ENCODE peak calls at places on chromosome 9, in nine cellular contexts. I, K, Z, W, N, A, M, E and B are unnamed samples.

GRCh38 chr9:126401107-126401506 is 74.5 kb downstream of the MVB12B start:
- DNase-seq in Z (no peak), I (no peak), W (no peak), K (no peak), N (peak; percentile 42), E (no peak), M (no peak), A (no peak), B (no peak)

GRCh38 chr9:15403155-15403554 is 19.5 kb upstream of the SNAPC3 start:
- DNase-seq in K (no peak), A (no peak), M (no peak), Z (no peak), E (no peak), N (peak; percentile 13), I (peak; percentile 9), W (no peak), B (no peak)

GRCh38 chr9:131697097-131697496 is 42.8 kb downstream of the RAPGEF1 start:
- DNase-seq in E (no peak), K (no peak), Z (no peak), W (no peak), A (peak; percentile 25), N (no peak), I (no peak), M (no peak), B (no peak)

GRCh38 chr9:106800691-106801090 is 62.3 kb upstream of the ZNF462 start:
- DNase-seq in A (no peak), K (no peak), E (no peak), M (no peak), Z (no peak), W (no peak), N (no peak), I (no peak), B (no peak)

GRCh38 chr9:135715056-135715595 is 13.1 kb downstream of the KCNT1 start:
- DNase-seq in E (no peak), K (no peak), I (no peak), M (no peak), W (no peak), A (no peak), N (no peak), Z (no peak), B (no peak)

GRCh38 chr9:108850293-108850897 is 5.4 kb downstream of the ACTL7B start:
- DNase-seq in N (no peak), K (no peak), E (no peak), W (no peak), I (no peak), Z (no peak), A (no peak), M (no peak), B (no peak)

GRCh38 chr9:110189001-110189400 is 19.0 kb downstream of the C9orf152 start:
- DNase-seq in I (no peak), W (peak; percentile 26), M (no peak), K (no peak), N (no peak), E (no peak), Z (no peak), A (peak; percentile 26), B (no peak)

GRCh38 chr9:129759329-129759728 is 6.5 kb upstream of the PTGES start:
- DNase-seq in K (no peak), W (no peak), E (no peak), M (no peak), A (no peak), N (no peak), I (no peak), Z (no peak), B (no peak)

GRCh38 chr9:131234799-131235479 is 41.4 kb downstream of the FAM78A start:
- DNase-seq in N (no peak), W (no peak), K (no peak), Z (no peak), E (no peak), I (no peak), A (no peak), M (no peak), B (no peak)

GRCh38 chr9:124180557-124180956 is 77.2 kb upstream of the NEK6 start:
- DNase-seq in M (no peak), N (no peak), E (peak; percentile 6), K (no peak), Z (no peak), I (peak; percentile 78), A (no peak), W (no peak), B (no peak)

GRCh38 chr9:4548796-4549725 is 58.8 kb downstream of the SLC1A1 start:
- DNase-seq in N (no peak), I (no peak), W (no peak), A (no peak), Z (peak; percentile 31), K (no peak), E (no peak), M (no peak), B (no peak)

GRCh38 chr9:124122813-124123462 is 111.4 kb downstream of the LHX2 start:
- DNase-seq in Z (no peak), W (no peak), E (peak; percentile 51), N (no peak), A (no peak), M (no peak), I (no peak), K (no peak), B (no peak)

GRCh38 chr9:74653437-74654080 is 156.4 kb downstream of the RORB start:
- DNase-seq in K (no peak), N (no peak), E (no peak), Z (no peak), A (no peak), I (no peak), W (no peak), M (no peak), B (no peak)

GRCh38 chr9:129796029-129796910 is 6.7 kb upstream of the TOR1B start:
- DNase-seq in N (no peak), K (no peak), W (no peak), M (no peak), A (no peak), I (no peak), Z (no peak), E (no peak), B (no peak)

GRCh38 chr9:124329996-124330714 is 72.4 kb downstream of the NEK6 start:
- DNase-seq in N (no peak), W (no peak), E (no peak), Z (no peak), M (no peak), I (no peak), K (no peak), A (no peak), B (no peak)

GRCh38 chr9:89892920-89893319 is 288.1 kb downstream of the GADD45G start:
- DNase-seq in M (no peak), K (no peak), W (no peak), I (no peak), N (no peak), E (no peak), Z (no peak), A (no peak), B (no peak)

GRCh38 chr9:115442054-115442453 is 324.1 kb upstream of the TNC start:
- DNase-seq in K (no peak), N (no peak), Z (no peak), E (no peak), I (no peak), A (no peak), M (no peak), W (no peak), B (no peak)

GRCh38 chr9:73577867-73578266 is 426.2 kb downstream of the ANXA1 start:
- DNase-seq in W (no peak), E (no peak), M (no peak), K (no peak), Z (no peak), A (no peak), N (no peak), I (no peak), B (no peak)

GRCh38 chr9:115883467-115884329 is 269.9 kb upstream of the PAPPA start:
- DNase-seq in K (no peak), Z (peak; percentile 37), E (peak; percentile 26), N (no peak), I (peak; percentile 3), A (no peak), W (no peak), M (no peak), B (no peak)

GRCh38 chr9:133106511-133107244 is 14.4 kb downstream of the RALGDS start:
- DNase-seq in A (no peak), M (no peak), Z (no peak), I (no peak), W (no peak), E (no peak), N (no peak), K (no peak), B (no peak)

GRCh38 chr9:96719538-96720315 is 58.2 kb downstream of the ZNF510 start:
- DNase-seq in E (no peak), K (no peak), A (no peak), N (no peak), I (no peak), M (no peak), W (no peak), Z (no peak), B (no peak)

GRCh38 chr9:12719431-12719830 is 26.2 kb downstream of the TYRP1 start:
- DNase-seq in Z (no peak), N (no peak), A (no peak), W (no peak), M (no peak), K (no peak), E (no peak), I (peak; percentile 35), B (no peak)

GRCh38 chr9:95055851-95056551 is 261.5 kb downstream of the FANCC start:
- DNase-seq in A (no peak), E (no peak), N (no peak), M (no peak), K (no peak), W (no peak), Z (no peak), I (no peak), B (no peak)

GRCh38 chr9:107700902-107701301 is 211.3 kb upstream of the KLF4 start:
- DNase-seq in A (no peak), N (no peak), Z (no peak), I (no peak), W (no peak), M (no peak), K (no peak), E (no peak), B (no peak)

GRCh38 chr9:103364753-103365152 is 369.6 kb downstream of the CYLC2 start:
- DNase-seq in N (no peak), I (no peak), Z (no peak), W (no peak), A (no peak), K (no peak), E (no peak), M (no peak), B (no peak)

GRCh38 chr9:82532504-82532903 is 530.4 kb downstream of the RASEF start:
- DNase-seq in K (no peak), W (no peak), I (no peak), N (no peak), Z (no peak), M (no peak), E (no peak), A (no peak), B (no peak)

GRCh38 chr9:122248448-122248865 is 16.2 kb downstream of the RBM18 start:
- DNase-seq in E (no peak), K (no peak), W (no peak), N (no peak), M (no peak), A (no peak), I (no peak), Z (no peak), B (no peak)

GRCh38 chr9:16704489-16705111 is 165.9 kb downstream of the BNC2 start:
- DNase-seq in W (no peak), K (no peak), I (no peak), Z (no peak), A (no peak), N (no peak), M (no peak), E (no peak), B (no peak)

GRCh38 chr9:134390537-134390936 is 64.3 kb downstream of the RXRA start:
- DNase-seq in N (peak; percentile 78), E (no peak), A (no peak), Z (no peak), K (peak; percentile 49), I (no peak), M (no peak), W (no peak), B (no peak)